ENCODE peak calls at places on chromosomes 13 and 19, in eight cellular contexts. J is HCT116; K is effector CD8-positive, alpha-beta T cell; F is SK-N-DZ; D is activated naive CD8-positive, alpha-beta T cell treated with anti-CD3 and anti-CD28 coated beads, Interleukin-2, amount 50 U/mL, for 16 hours; Z is activated gamma-delta T cell treated with Interleukin-2 at 50 U/mL for 16 hours; H is GM03348; Q is renal cortical epithelial cell. B is an unnamed sample.
A peak's percentile ranks its signal among the peaks of the same experiment; 100 is the strongest.

GRCh38 chr19:662207-662961 is 630 bp downstream of the RNF126 start:
- DNase-seq in D (peak; percentile 60), Z (peak; percentile 77), H (peak; percentile 44), F (no peak), J (no peak), K (peak; percentile 54), Q (peak; percentile 27), B (peak; percentile 87)

GRCh38 chr19:7657047-7657779 is 11.6 kb upstream of the RETN start:
- DNase-seq in K (no peak), Z (no peak), D (no peak), J (no peak), Q (no peak), F (no peak), H (no peak), B (peak; percentile 41)

GRCh38 chr19:6241056-6241455 is 38.7 kb downstream of the MLLT1 start:
- DNase-seq in Z (no peak), J (no peak), K (no peak), Q (no peak), F (no peak), H (no peak), D (no peak), B (no peak)

GRCh38 chr19:55305491-55305890 is 19.6 kb downstream of the TMEM150B start:
- DNase-seq in H (peak; percentile 42), D (peak; percentile 21), F (no peak), K (peak; percentile 38), Z (peak; percentile 27), J (no peak), Q (no peak), B (peak; percentile 95)

GRCh38 chr13:20394506-20394905 is 131.2 kb downstream of the CRYL1 start:
- DNase-seq in F (no peak), D (no peak), Z (no peak), H (no peak), Q (no peak), J (no peak), K (no peak), B (peak; percentile 58)

GRCh38 chr13:38767506-38768265 is 80.8 kb downstream of the FREM2 start:
- DNase-seq in H (no peak), D (no peak), F (no peak), J (no peak), Z (no peak), K (no peak), Q (peak; percentile 56), B (no peak)

GRCh38 chr19:14467816-14468215 is 7.3 kb downstream of the PTGER1 start:
- DNase-seq in J (no peak), K (no peak), Q (no peak), D (no peak), H (no peak), Z (no peak), F (no peak), B (peak; percentile 70)

GRCh38 chr13:113930711-113931637 is 42.9 kb downstream of the C13orf46 start:
- DNase-seq in Z (peak; percentile 70), Q (no peak), F (no peak), D (no peak), H (no peak), K (no peak), J (no peak), B (peak; percentile 55)

GRCh38 chr19:48443731-48444128 is 2.1 kb upstream of the GRWD1 start:
- DNase-seq in D (no peak), Z (no peak), J (no peak), F (no peak), H (no peak), Q (no peak), K (no peak), B (peak; percentile 65)

GRCh38 chr19:49971991-49972401 is 11.0 kb upstream of the SIGLEC11 start:
- DNase-seq in Q (no peak), K (no peak), F (no peak), J (no peak), D (no peak), H (no peak), Z (no peak), B (no peak)

B was measured in H7.